ENCODE peak calls at places on chromosomes 3 and 15, in nine cellular contexts. X, G, J, I, Q, B, A, E and F are unnamed samples. For H3K4me1 and H3K9me3, the result is how much of the 10 kb centered on the place peaks cover.

GRCh38 chr3:45790611-45791010 is 5.7 kb downstream of the SLC6A20 start:
- DNase-seq in A (no peak), J (no peak), G (no peak), X (no peak), Q (no peak), E (no peak), B (no peak), I (peak), F (no peak)

GRCh38 chr3:126245811-126246727 is 65.7 kb upstream of the ALDH1L1 start:
- DNase-seq in A (peak), J (no peak), G (peak), E (peak), Q (peak), I (no peak), X (peak), B (no peak), F (no peak)

GRCh38 chr3:149576071-149576564 is 81.7 kb downstream of the WWTR1 start:
- DNase-seq in E (no peak), Q (no peak), G (no peak), I (no peak), B (no peak), J (no peak), X (peak), A (no peak), F (no peak)

GRCh38 chr3:127525373-127525772 is 65.2 kb downstream of the TPRA1 start:
- DNase-seq in Q (no peak), B (no peak), I (no peak), E (no peak), J (no peak), X (peak), G (no peak), A (no peak), F (no peak)

GRCh38 chr15:57591237-57591821 is 375 bp upstream of the MYZAP start:
- DNase-seq in G (no peak), I (no peak), J (no peak), A (no peak), X (no peak), Q (no peak), B (no peak), E (no peak), F (no peak)

GRCh38 chr15:68290715-68291114 is 13.2 kb downstream of the FEM1B start:
- DNase-seq in E (no peak), X (no peak), B (no peak), G (no peak), J (no peak), I (no peak), A (peak), Q (no peak), F (no peak)

GRCh38 chr3:130345487-130346079 is at the start of gene COL6A5:
- DNase-seq in X (no peak), I (no peak), G (no peak), Q (peak), B (no peak), J (peak), E (no peak), A (no peak), F (no peak)

GRCh38 chr15:39608185-39608584 is 27.3 kb downstream of the THBS1 start:
- DNase-seq in B (no peak), A (no peak), Q (no peak), J (no peak), I (no peak), E (no peak), X (no peak), G (no peak), F (no peak)

GRCh38 chr3:114393367-114394072 is 99.7 kb downstream of the TIGIT start:
- DNase-seq in J (no peak), I (no peak), E (no peak), B (no peak), Q (no peak), G (no peak), A (no peak), X (no peak), F (no peak)

GRCh38 chr3:135215516-135215915 is 420.5 kb downstream of the EPHB1 start:
- DNase-seq in G (no peak), E (no peak), B (no peak), Q (no peak), J (no peak), X (no peak), I (no peak), A (no peak), F (no peak)

GRCh38 chr3:110344897-110345767 is 726.5 kb upstream of the NECTIN3 start:
- DNase-seq in X (peak), B (no peak), Q (no peak), E (no peak), A (no peak), I (no peak), G (no peak), J (no peak), F (peak)

GRCh38 chr15:25883860-25884259 is 20.7 kb upstream of the ATP10A start:
- DNase-seq in J (no peak), E (no peak), X (peak), A (no peak), I (no peak), B (no peak), Q (no peak), G (no peak), F (peak)

GRCh38 chr3:13475871-13476590 is 4.1 kb upstream of the HDAC11 start:
- DNase-seq in G (peak), Q (no peak), A (no peak), I (no peak), E (no peak), J (no peak), X (no peak), B (no peak), F (no peak)

GRCh38 chr15:74889390-74889881 is 406 bp upstream of the MPI start:
- DNase-seq in I (peak), A (no peak), X (no peak), J (no peak), Q (peak), E (peak), B (peak), G (peak), F (no peak)

GRCh38 chr3:191324936-191325335 is 4.3 kb upstream of the CCDC50 start:
- DNase-seq in B (no peak), I (no peak), J (no peak), G (no peak), A (no peak), X (no peak), E (no peak), Q (no peak), F (no peak)

GRCh38 chr3:150407818-150408231 is 273 bp upstream of the TSC22D2 start:
- DNase-seq in I (no peak), B (peak), X (no peak), G (no peak), A (peak), J (no peak), E (peak), Q (no peak), F (no peak)

GRCh38 chr3:187321766-187322165 is 30.2 kb upstream of the MASP1 start:
- DNase-seq in A (no peak), E (no peak), B (no peak), G (no peak), X (no peak), I (no peak), Q (no peak), J (no peak), F (no peak)

GRCh38 chr3:187327827-187328226 is 36.3 kb upstream of the MASP1 start:
- DNase-seq in G (no peak), A (no peak), Q (no peak), E (no peak), J (no peak), I (no peak), B (no peak), X (no peak), F (no peak)

GRCh38 chr3:187328691-187329090 is 37.2 kb upstream of the MASP1 start:
- DNase-seq in E (peak), Q (no peak), G (no peak), X (no peak), B (no peak), A (no peak), J (no peak), I (no peak), F (no peak)

GRCh38 chr3:187319699-187320302 is 28.3 kb upstream of the MASP1 start:
- DNase-seq in I (peak), A (peak), B (peak), G (peak), E (peak), X (peak), J (peak), Q (peak), F (peak)

GRCh38 chr3:187325632-187326031 is 34.1 kb upstream of the MASP1 start:
- DNase-seq in A (no peak), Q (no peak), E (no peak), X (no peak), J (no peak), I (no peak), B (no peak), G (no peak), F (no peak)
- H3K4me1 ChIP-seq in A (under half), Q (under half), E (under half), X (under half), J (under half), I (under half), B (under half), G (under half), F (under half)

GRCh38 chr3:33994568-33994967 is 196.1 kb downstream of the PDCD6IP start:
- DNase-seq in I (no peak), G (no peak), X (no peak), B (no peak), A (no peak), Q (no peak), J (no peak), E (no peak), F (no peak)

GRCh38 chr3:33989229-33989628 is 190.8 kb downstream of the PDCD6IP start:
- DNase-seq in B (no peak), E (no peak), Q (no peak), X (no peak), J (no peak), A (no peak), I (no peak), G (no peak), F (no peak)

GRCh38 chr3:33993631-33994030 is 195.2 kb downstream of the PDCD6IP start:
- DNase-seq in I (no peak), B (no peak), X (no peak), J (no peak), G (no peak), Q (no peak), E (no peak), A (no peak), F (no peak)

GRCh38 chr3:33991673-33992072 is 193.2 kb downstream of the PDCD6IP start:
- DNase-seq in B (no peak), A (no peak), X (no peak), G (no peak), J (no peak), I (no peak), Q (no peak), E (no peak), F (no peak)
- H3K9me3 ChIP-seq in B (under half), A (under half), X (under half), G (under half), J (under half), I (under half), Q (under half), E (under half), F (under half)

DNA sequence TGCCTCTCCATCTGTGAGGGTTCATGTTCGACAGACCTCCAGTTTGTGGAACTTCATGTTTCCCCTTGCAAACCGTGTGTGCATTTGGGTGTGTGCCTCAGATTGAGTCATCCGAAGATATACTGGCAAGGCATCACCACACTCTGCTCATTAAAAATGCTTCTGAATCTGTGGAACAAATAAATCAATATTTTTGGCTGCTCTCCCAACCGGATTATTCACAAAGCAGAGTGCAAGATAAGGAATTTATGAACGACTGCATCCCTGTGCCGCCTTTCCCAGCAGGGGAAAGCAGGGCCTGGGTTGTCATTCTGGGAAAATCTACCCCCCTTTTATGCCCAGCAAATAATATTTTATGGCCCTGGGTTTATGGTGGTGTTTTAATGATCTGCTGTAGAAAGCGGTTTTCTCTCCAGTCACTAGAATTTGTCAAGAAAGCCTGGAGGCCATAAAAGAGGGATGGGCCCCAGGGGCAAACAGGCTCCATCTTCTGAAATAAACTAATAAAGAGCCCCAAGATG is 4.2 kb upstream of the WNT5A start:
- DNase-seq in B (no peak), X (no peak), J (no peak), A (no peak), I (no peak), Q (no peak), E (no peak), G (no peak), F (peak)
- TF ChIP-seq CTCF in B (no peak), X (no peak), J (no peak), A (no peak), I (no peak), Q (no peak), E (no peak), G (no peak), F (no peak)

GRCh38 chr15:81291916-81292424 is 32.0 kb downstream of the STARD5 start:
- DNase-seq in Q (no peak), G (peak), I (no peak), A (no peak), B (no peak), X (no peak), J (no peak), E (no peak), F (no peak)

GRCh38 chr15:81285461-81285860 is 38.5 kb downstream of the STARD5 start:
- DNase-seq in I (no peak), Q (no peak), A (no peak), G (no peak), B (no peak), X (no peak), J (no peak), E (no peak), F (no peak)

GRCh38 chr15:81289910-81290309 is 34.0 kb downstream of the STARD5 start:
- DNase-seq in A (no peak), B (no peak), J (no peak), G (no peak), Q (no peak), I (no peak), X (no peak), E (no peak), F (no peak)

GRCh38 chr15:81288040-81288439 is 35.9 kb downstream of the STARD5 start:
- DNase-seq in X (no peak), J (no peak), E (no peak), A (no peak), B (no peak), Q (no peak), I (no peak), G (no peak), F (no peak)

DNA sequence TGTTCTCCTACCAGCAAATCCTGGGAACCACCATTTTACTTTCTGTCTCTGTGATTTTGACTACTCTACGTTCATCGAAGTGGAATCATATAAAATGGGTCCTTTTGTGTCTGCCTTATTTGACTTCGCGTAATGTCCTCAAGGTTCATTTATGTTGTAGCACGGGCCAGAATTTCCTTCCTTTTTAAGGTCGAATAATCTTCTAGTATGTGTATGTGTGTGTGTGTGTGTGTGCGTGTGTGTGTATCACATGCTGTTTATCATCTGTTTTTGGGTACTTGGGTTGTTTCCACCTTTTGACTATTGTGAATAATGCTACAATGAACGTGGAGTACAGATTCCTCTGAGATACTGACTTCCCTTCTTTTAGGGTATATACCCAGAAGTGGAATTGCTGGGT is 35.3 kb downstream of the STARD5 start:
- DNase-seq in J (no peak), A (no peak), I (no peak), E (no peak), G (no peak), Q (no peak), X (no peak), B (no peak), F (no peak)
- H3K4me1 ChIP-seq in J (under half), A (under half), I (under half), E (under half), G (half or more), Q (under half), X (under half), B (under half), F (under half)

DNA sequence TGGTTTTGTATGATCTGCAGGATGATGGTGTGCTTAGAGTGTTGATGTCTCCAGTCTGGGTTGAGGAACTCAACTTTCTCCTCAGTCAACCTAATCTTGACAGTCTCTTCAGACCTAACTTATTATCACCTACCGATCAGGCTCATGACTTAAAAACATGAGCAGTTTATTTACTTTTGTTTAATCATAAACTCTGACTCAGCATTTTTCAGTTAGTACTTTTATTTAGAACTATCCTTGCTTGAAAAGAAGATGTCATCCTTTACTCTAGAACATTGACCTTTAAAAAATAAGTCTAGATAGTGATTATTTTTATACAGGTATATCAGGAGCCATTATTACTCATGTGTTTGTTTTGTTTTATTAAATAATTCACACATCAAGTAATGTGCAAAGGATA is 414.8 kb downstream of the AGBL1 start:
- DNase-seq in B (no peak), Q (no peak), X (no peak), J (no peak), G (no peak), A (no peak), I (no peak), E (no peak), F (no peak)
- H3K9me3 ChIP-seq in B (under half), Q (under half), X (under half), J (under half), G (under half), A (under half), I (under half), E (under half), F (under half)

DNA sequence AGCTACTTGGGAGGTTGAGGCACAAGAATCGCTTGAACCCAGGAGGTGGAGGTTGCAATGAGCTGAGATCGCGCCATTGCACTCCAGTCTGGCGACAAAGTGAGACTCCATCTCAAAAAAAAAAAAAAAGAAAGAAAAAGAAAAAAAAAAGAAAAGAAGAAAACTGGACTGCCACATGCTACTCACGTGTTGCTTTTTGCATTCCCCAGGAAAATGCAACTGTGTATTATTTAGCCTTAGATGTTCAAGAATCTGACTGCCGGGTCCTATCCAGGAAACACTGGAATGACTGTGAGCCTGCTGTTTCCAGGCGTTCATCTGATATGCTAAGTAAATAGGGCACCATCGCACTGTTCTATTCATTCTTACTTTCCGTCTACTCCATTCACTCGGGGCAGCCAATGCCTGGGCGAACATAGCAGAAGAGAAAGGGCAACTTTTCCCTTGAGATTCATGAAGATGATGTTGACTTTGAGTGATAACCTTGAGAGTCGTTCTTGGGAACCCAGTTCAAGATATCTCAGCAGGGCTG is 21.4 kb downstream of the HRG start:
- DNase-seq in A (no peak), I (no peak), J (no peak), B (no peak), X (no peak), E (no peak), G (no peak), Q (no peak), F (no peak)
- TF ChIP-seq CTCF in A (no peak), I (no peak), J (no peak), B (no peak), X (no peak), E (no peak), G (no peak), Q (no peak), F (no peak)

DNA sequence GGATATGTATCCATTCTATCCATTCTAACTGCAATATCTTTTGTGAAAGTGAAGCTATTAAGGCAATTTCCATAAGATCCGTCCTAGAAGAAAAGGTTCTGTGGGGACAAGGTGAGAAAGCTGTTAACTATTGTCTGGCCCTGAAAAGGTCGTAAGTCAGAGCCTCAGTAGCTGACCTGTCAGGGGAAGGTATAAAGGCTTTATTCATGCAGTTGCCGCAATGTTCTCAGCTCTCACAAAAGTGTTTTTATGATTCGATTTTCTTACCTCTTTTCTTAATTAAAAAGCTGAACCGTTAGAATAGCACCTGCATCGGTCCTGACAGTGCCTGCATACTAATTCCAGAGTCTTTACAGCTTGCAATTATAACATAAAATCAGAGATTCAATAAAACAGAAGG is 24.7 kb downstream of the ZIC4 start:
- DNase-seq in I (no peak), G (no peak), Q (no peak), J (no peak), E (no peak), A (no peak), B (no peak), X (no peak), F (no peak)
- H3K4me1 ChIP-seq in I (under half), G (under half), Q (under half), J (under half), E (under half), A (under half), B (under half), X (under half), F (under half)